ENCODE peak calls at places on chromosomes 1 and 21, in six cellular contexts. D is SK-MEL-5, C is aorta, B is DMS153, V is IMR-90, Q is RWPE2. W is an unnamed sample.

GRCh38 chr1:172902861-172903381 is 147.8 kb downstream of the TNFSF18 start:
- DNase-seq in V (peak), D (peak), B (no peak), Q (no peak), C (no peak), W (no peak)

GRCh38 chr1:169024800-169025253 is 81.7 kb upstream of the ATP1B1 start:
- DNase-seq in Q (no peak), B (no peak), D (no peak), V (no peak), C (no peak), W (no peak)

GRCh38 chr1:227440167-227440566 is 121.9 kb upstream of the CDC42BPA start:
- DNase-seq in B (no peak), C (no peak), Q (no peak), V (no peak), D (no peak), W (no peak)

GRCh38 chr1:65910432-65910831 is 117.7 kb downstream of the PDE4B start:
- DNase-seq in Q (no peak), V (no peak), C (no peak), D (no peak), B (no peak), W (no peak)

GRCh38 chr1:200359610-200360163 is 50.1 kb downstream of the ZNF281 start:
- DNase-seq in V (peak), D (no peak), B (no peak), Q (no peak), C (no peak), W (no peak)

GRCh38 chr1:59815892-59816291 is 1.1 kb downstream of the HOOK1 start:
- DNase-seq in C (no peak), V (no peak), B (no peak), D (no peak), Q (no peak), W (no peak)

GRCh38 chr1:60510162-60510561 is 436.6 kb upstream of the C1orf87 start:
- DNase-seq in V (no peak), D (no peak), Q (no peak), B (no peak), C (no peak), W (no peak)

GRCh38 chr1:161307230-161307768 is 2.5 kb downstream of the MPZ start:
- DNase-seq in B (no peak), Q (no peak), V (peak), C (peak), D (peak), W (no peak)

GRCh38 chr1:39969048-39969447 is 14.1 kb downstream of the MFSD2A start:
- DNase-seq in D (no peak), Q (peak), V (peak), B (no peak), C (no peak), W (no peak)

GRCh38 chr1:232260861-232261260 is 369.1 kb downstream of the SIPA1L2 start:
- DNase-seq in C (no peak), V (no peak), D (no peak), Q (no peak), B (no peak), W (no peak)

GRCh38 chr1:8745749-8746390 is 71.6 kb downstream of the RERE start:
- DNase-seq in B (no peak), Q (no peak), V (no peak), C (no peak), D (no peak), W (no peak)

GRCh38 chr1:180698580-180698979 is 66.8 kb downstream of the XPR1 start:
- DNase-seq in D (no peak), V (no peak), B (no peak), C (no peak), Q (no peak), W (no peak)

GRCh38 chr1:201020647-201021332 is 2.7 kb downstream of the KIF21B start:
- DNase-seq in C (no peak), Q (no peak), D (peak), B (no peak), V (no peak), W (no peak)

GRCh38 chr1:83931658-83932253 is 67.2 kb downstream of the TTLL7 start:
- DNase-seq in V (peak), B (peak), D (peak), Q (no peak), C (no peak), W (no peak)

GRCh38 chr21:35102488-35103407 is 53.6 kb upstream of the RUNX1 start:
- DNase-seq in Q (no peak), V (peak), D (no peak), C (no peak), B (no peak), W (no peak)

GRCh38 chr1:101290922-101291561 is 54.2 kb downstream of the S1PR1 start:
- DNase-seq in Q (no peak), B (no peak), D (no peak), C (no peak), V (no peak), W (no peak)

GRCh38 chr1:159993911-159994310 is 37.9 kb downstream of the PIGM start:
- DNase-seq in C (no peak), V (no peak), B (no peak), Q (no peak), D (no peak), W (no peak)

GRCh38 chr21:41648591-41649031 is 118.2 kb downstream of the RIPK4 start:
- DNase-seq in V (peak), D (no peak), C (no peak), Q (no peak), B (no peak), W (no peak)

GRCh38 chr21:38787461-38788274 is 18.1 kb upstream of the ETS2 start:
- DNase-seq in C (no peak), Q (peak), B (peak), V (peak), D (peak), W (no peak)

GRCh38 chr1:59481915-59482505 is 185.1 kb downstream of the FGGY start:
- DNase-seq in Q (no peak), C (no peak), V (peak), D (no peak), B (no peak), W (no peak)

GRCh38 chr1:38958967-38959366 is 17.3 kb upstream of the RHBDL2 start:
- DNase-seq in Q (no peak), C (no peak), D (no peak), B (no peak), V (peak), W (no peak)

GRCh38 chr1:95154096-95154495 is 36.9 kb downstream of the TLCD4 start:
- DNase-seq in D (no peak), C (no peak), V (no peak), Q (no peak), B (no peak), W (no peak)

GRCh38 chr1:181150842-181151241 is 62.3 kb downstream of the IER5 start:
- DNase-seq in D (no peak), Q (no peak), B (no peak), C (no peak), V (no peak), W (no peak)

GRCh38 chr1:224211262-224211962 is 28.4 kb downstream of the DEGS1 start:
- DNase-seq in Q (no peak), V (peak), D (no peak), C (no peak), B (peak), W (no peak)

GRCh38 chr21:45982758-45983731 is 1.5 kb downstream of the COL6A1 start:
- DNase-seq in D (no peak), V (no peak), B (no peak), Q (peak), C (peak), W (no peak)

GRCh38 chr1:70528591-70529333 is 117.7 kb downstream of the CTH start:
- DNase-seq in D (peak), C (no peak), Q (no peak), B (no peak), V (peak), W (no peak)

GRCh38 chr1:33399375-33399774 is 31.5 kb downstream of the PHC2 start:
- DNase-seq in V (no peak), D (no peak), Q (no peak), C (no peak), B (no peak), W (no peak)

GRCh38 chr1:109687641-109688499 is at the start of gene GSTM1:
- DNase-seq in C (no peak), Q (no peak), V (no peak), B (no peak), D (no peak), W (no peak)

W was measured in chondrocyte.